ENCODE peak calls at places on chromosomes 5 and 9, in five cellular contexts. L is fibroblast of the aortic adventitia, K is tibial artery, S is coronary artery, X is IMR-90. G is an unnamed sample.

GRCh38 chr9:109013678-109014145 is 413 bp upstream of the CTNNAL1 start:
- DNase-seq in S (no peak), L (peak), K (no peak), X (no peak), G (peak)

GRCh38 chr5:68335075-68335474 is 119.5 kb downstream of the PIK3R1 start:
- DNase-seq in L (no peak), X (no peak), K (no peak), S (no peak), G (no peak)

GRCh38 chr5:77486344-77486962 is 5.7 kb downstream of the WDR41 start:
- DNase-seq in S (no peak), K (no peak), X (no peak), L (no peak), G (no peak)

GRCh38 chr5:171157233-171157632 is 151.8 kb upstream of the TLX3 start:
- DNase-seq in L (no peak), X (no peak), S (no peak), K (no peak), G (peak)

GRCh38 chr5:143442398-143442797 is 38.9 kb upstream of the NR3C1 start:
- DNase-seq in X (peak), K (no peak), L (peak), S (no peak), G (peak)

GRCh38 chr9:123927625-123928308 is 2.2 kb downstream of the DENND1A start:
- DNase-seq in K (no peak), X (peak), L (peak), S (peak), G (peak)

GRCh38 chr9:93659044-93659836 is 82.9 kb downstream of the PHF2 start:
- DNase-seq in L (no peak), S (peak), K (peak), X (no peak), G (no peak)

GRCh38 chr9:120510816-120511215 is 69.2 kb downstream of the CDK5RAP2 start:
- DNase-seq in X (peak), S (no peak), K (no peak), L (no peak), G (no peak)

GRCh38 chr5:152560508-152561137 is 155.5 kb upstream of the NMUR2 start:
- DNase-seq in X (peak), S (no peak), L (peak), K (peak), G (peak)

GRCh38 chr5:147921134-147921533 is 14.8 kb upstream of the C5orf46 start:
- DNase-seq in L (no peak), X (no peak), K (no peak), S (no peak), G (no peak)

GRCh38 chr5:88235346-88235745 is 33.3 kb downstream of the TMEM161B start:
- DNase-seq in L (no peak), X (no peak), K (no peak), S (no peak), G (no peak)

GRCh38 chr5:55624841-55625602 is 87.1 kb downstream of the SLC38A9 start:
- DNase-seq in X (no peak), K (no peak), S (no peak), L (no peak), G (no peak)

GRCh38 chr9:129422843-129423700 is 197.8 kb downstream of the C9orf50 start:
- DNase-seq in X (peak), L (peak), K (no peak), S (no peak), G (no peak)

GRCh38 chr9:133689151-133689763 is 48.9 kb downstream of the SARDH start:
- DNase-seq in L (no peak), S (no peak), K (no peak), X (no peak), G (no peak)

GRCh38 chr9:136441191-136441680 is 1.6 kb upstream of the INPP5E start:
- DNase-seq in L (no peak), X (peak), S (no peak), K (no peak), G (no peak)

GRCh38 chr5:124677999-124678385 is 68.4 kb downstream of the ZNF608 start:
- DNase-seq in X (no peak), L (no peak), S (no peak), K (no peak), G (no peak)

GRCh38 chr5:44603496-44604272 is 205.1 kb upstream of the MRPS30 start:
- DNase-seq in K (no peak), X (no peak), S (no peak), L (no peak), G (no peak)

GRCh38 chr5:143985832-143986485 is 174.0 kb downstream of the HMHB1 start:
- DNase-seq in X (peak), K (no peak), L (peak), S (no peak), G (peak)

GRCh38 chr9:32899181-32899580 is 102.2 kb downstream of the APTX start:
- DNase-seq in L (no peak), K (no peak), X (no peak), S (no peak), G (peak)

GRCh38 chr5:98365126-98365525 is 408.3 kb upstream of the RGMB start:
- DNase-seq in L (no peak), X (no peak), S (no peak), K (no peak), G (no peak)

GRCh38 chr5:36744041-36744677 is 132.4 kb upstream of the NIPBL start:
- DNase-seq in L (no peak), K (no peak), X (no peak), S (no peak), G (no peak)

GRCh38 chr9:72297516-72297915 is 67.5 kb downstream of the ZFAND5 start:
- DNase-seq in S (no peak), K (no peak), X (no peak), L (no peak), G (no peak)

GRCh38 chr9:124869986-124870560 is 8.1 kb downstream of the ARPC5L start:
- DNase-seq in X (peak), S (peak), K (no peak), L (no peak), G (no peak)

GRCh38 chr9:69461084-69461483 is 136.1 kb downstream of the ENTREP1 start:
- DNase-seq in L (no peak), X (no peak), S (no peak), K (no peak), G (no peak)

GRCh38 chr5:54285573-54286124 is 24.7 kb downstream of the ARL15 start:
- DNase-seq in K (no peak), X (no peak), S (no peak), L (no peak), G (no peak)

GRCh38 chr5:87121315-87122170 is 146.1 kb upstream of the RASA1 start:
- DNase-seq in L (peak), X (peak), S (no peak), K (peak), G (peak)

GRCh38 chr9:113632776-113633590 is 169.5 kb downstream of the RGS3 start:
- DNase-seq in S (peak), L (no peak), K (no peak), X (peak), G (peak)

GRCh38 chr9:96232539-96233241 is 69.3 kb downstream of the HSD17B3 start:
- DNase-seq in X (peak), L (peak), S (no peak), K (peak), G (peak)

GRCh38 chr9:104091028-104091590 is 3.0 kb upstream of the SMC2 start:
- DNase-seq in X (peak), K (no peak), S (no peak), L (no peak), G (no peak)

GRCh38 chr9:131099088-131099611 is 2.8 kb downstream of the AIF1L start:
- DNase-seq in K (no peak), X (no peak), L (no peak), S (no peak), G (no peak)

GRCh38 chr5:149005077-149005892 is 57.6 kb downstream of the SH3TC2 start:
- DNase-seq in S (no peak), K (no peak), X (peak), L (peak), G (peak)

GRCh38 chr9:17367035-17367434 is 211.8 kb upstream of the SH3GL2 start:
- DNase-seq in K (no peak), L (no peak), S (no peak), X (no peak), G (no peak)

GRCh38 chr5:4581289-4581688 is 558.8 kb upstream of the ADAMTS16 start:
- DNase-seq in X (no peak), L (no peak), K (no peak), S (no peak), G (no peak)
- TF ChIP-seq CTCF in X (no peak), L (no peak), K (no peak), S (no peak), G (no peak)

GRCh38 chr5:176521286-176521685 is 15.9 kb downstream of the RNF44 start:
- DNase-seq in S (no peak), K (no peak), X (no peak), L (no peak), G (no peak)
- H3K4me3 ChIP-seq in S (no peak), K (no peak), X (no peak), L (no peak), G (no peak)

GRCh38 chr9:91761362-91761761 is 188.7 kb downstream of the ROR2 start:
- DNase-seq in X (no peak), S (no peak), K (no peak), L (no peak), G (no peak)
- TF ChIP-seq CTCF in X (no peak), S (no peak), K (no peak), L (no peak), G (no peak)

DNA sequence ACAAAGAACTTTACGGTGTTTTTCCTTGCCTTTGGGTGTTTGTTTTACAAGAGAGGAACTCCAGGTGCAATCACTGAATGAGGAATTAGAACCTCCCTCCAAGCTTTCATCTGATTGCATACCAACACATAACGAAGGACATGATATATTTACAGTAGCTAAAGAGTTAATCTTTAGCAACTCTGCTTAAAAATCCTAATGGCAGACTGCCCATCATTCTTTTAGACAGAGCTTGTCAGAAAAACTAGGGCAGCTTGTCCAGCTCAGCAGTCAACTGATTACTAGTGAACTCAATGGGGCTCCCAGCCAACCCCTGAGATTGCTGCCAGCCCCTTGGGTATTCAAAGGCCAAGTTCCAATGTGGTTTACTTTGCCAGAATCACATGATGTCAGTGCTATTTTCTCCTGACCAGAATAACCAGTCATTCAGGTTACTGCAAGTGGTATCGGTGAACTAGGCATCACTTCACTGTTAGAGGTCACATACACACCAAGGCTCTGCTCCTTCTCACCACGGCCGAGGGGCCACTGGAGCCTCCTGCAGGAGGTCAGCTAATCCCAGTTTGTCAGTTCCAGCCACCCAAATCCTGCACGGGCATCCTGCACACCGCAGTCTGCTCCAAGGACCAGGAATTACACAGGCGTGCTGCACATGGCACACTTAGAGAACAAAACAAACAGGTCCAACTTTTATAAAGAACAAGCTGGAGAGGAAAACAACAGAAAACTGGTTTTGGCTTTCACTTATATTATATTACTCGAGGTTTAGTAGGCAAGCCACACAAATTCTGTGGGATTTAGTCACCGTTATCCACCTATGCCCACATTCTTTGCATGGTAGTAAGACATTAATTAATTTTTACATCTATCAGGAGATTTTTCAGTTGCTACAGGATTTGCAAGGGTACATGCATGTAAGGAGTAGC is 62.5 kb downstream of the NFIB start:
- DNase-seq in K (peak), L (peak), X (peak), S (peak), G (peak)
- H3K4me3 ChIP-seq in K (peak), L (peak), X (no peak), S (peak), G (no peak)

GRCh38 chr5:12952409-12952808 is 992.1 kb downstream of the DNAH5 start:
- DNase-seq in S (no peak), L (no peak), K (no peak), X (no peak), G (no peak)
- TF ChIP-seq CTCF in S (no peak), L (no peak), K (no peak), X (no peak), G (no peak)